ENCODE peak calls at places on chromosome 4, in four cellular contexts. One of them, this sample, is unnamed. For H3K36me3, the result is how much of the 10 kb centered on the place peaks cover.

GRCh38 chr4:156475322-156475721 is 496.3 kb downstream of the PDGFC start:
- DNase-seq in heart left ventricle: no peak
- DNase-seq in PC-3: peak
- DNase-seq in astrocyte: peak
- DNase-seq in this sample: peak

GRCh38 chr4:109560687-109561452 is 824 bp downstream of the MCUB start:
- DNase-seq in heart left ventricle: peak
- DNase-seq in PC-3: peak
- DNase-seq in astrocyte: peak
- DNase-seq in this sample: peak

GRCh38 chr4:142648378-142648777 is 197.7 kb downstream of the INPP4B start:
- DNase-seq in heart left ventricle: no peak
- DNase-seq in PC-3: no peak
- DNase-seq in astrocyte: no peak
- DNase-seq in this sample: peak

GRCh38 chr4:185276036-185276435 is 66.6 kb downstream of the SNX25 start:
- DNase-seq in heart left ventricle: no peak
- DNase-seq in PC-3: peak
- DNase-seq in astrocyte: peak
- DNase-seq in this sample: peak

GRCh38 chr4:183333983-183334382 is 11.8 kb upstream of the CLDN24 start:
- DNase-seq in heart left ventricle: no peak
- DNase-seq in PC-3: peak
- DNase-seq in astrocyte: no peak
- DNase-seq in this sample: peak

GRCh38 chr4:8503801-8504200 is 63.2 kb downstream of the TRMT44 start:
- DNase-seq in heart left ventricle: peak
- DNase-seq in PC-3: no peak
- DNase-seq in astrocyte: no peak
- DNase-seq in this sample: no peak

GRCh38 chr4:146095091-146095690 is 80.3 kb upstream of the LSM6 start:
- DNase-seq in heart left ventricle: no peak
- DNase-seq in PC-3: peak
- DNase-seq in astrocyte: peak
- DNase-seq in this sample: peak

GRCh38 chr4:186981161-186981560 is 257.5 kb upstream of the FAT1 start:
- DNase-seq in heart left ventricle: no peak
- DNase-seq in PC-3: no peak
- DNase-seq in astrocyte: peak
- DNase-seq in this sample: no peak

GRCh38 chr4:3401436-3402171 is 40.2 kb upstream of the HGFAC start:
- DNase-seq in heart left ventricle: peak
- DNase-seq in PC-3: peak
- DNase-seq in astrocyte: peak
- DNase-seq in this sample: no peak

GRCh38 chr4:58776627-58777026 is 1666.4 kb upstream of the IGFBP7 start:
- DNase-seq in heart left ventricle: no peak
- DNase-seq in PC-3: peak
- DNase-seq in astrocyte: peak
- DNase-seq in this sample: peak

GRCh38 chr4:42906906-42907774 is 14.6 kb downstream of the GRXCR1 start:
- DNase-seq in heart left ventricle: no peak
- DNase-seq in PC-3: peak
- DNase-seq in astrocyte: no peak
- DNase-seq in this sample: peak

GRCh38 chr4:53767503-53767902 is 176.2 kb upstream of the LNX1 start:
- DNase-seq in heart left ventricle: no peak
- DNase-seq in PC-3: no peak
- DNase-seq in astrocyte: peak
- DNase-seq in this sample: no peak

GRCh38 chr4:139750099-139750498 is 84.5 kb downstream of the MGST2 start:
- DNase-seq in heart left ventricle: no peak
- DNase-seq in PC-3: no peak
- DNase-seq in astrocyte: no peak
- DNase-seq in this sample: no peak

GRCh38 chr4:15498356-15498755 is 28.7 kb downstream of the CC2D2A start:
- DNase-seq in heart left ventricle: no peak
- DNase-seq in PC-3: no peak
- DNase-seq in astrocyte: no peak
- DNase-seq in this sample: no peak

GRCh38 chr4:150518559-150518958 is 63.4 kb upstream of the MAB21L2 start:
- DNase-seq in heart left ventricle: no peak
- DNase-seq in PC-3: peak
- DNase-seq in astrocyte: peak
- DNase-seq in this sample: peak

GRCh38 chr4:59729321-59729720 is 1470.8 kb upstream of the ADGRL3 start:
- DNase-seq in heart left ventricle: no peak
- DNase-seq in PC-3: no peak
- DNase-seq in astrocyte: no peak
- DNase-seq in this sample: no peak

GRCh38 chr4:175419120-175419774 is 392.8 kb downstream of the GPM6A start:
- DNase-seq in heart left ventricle: no peak
- DNase-seq in PC-3: peak
- DNase-seq in astrocyte: peak
- DNase-seq in this sample: peak

GRCh38 chr4:153112071-153112460 is 92.2 kb upstream of the TRIM2 start:
- DNase-seq in heart left ventricle: no peak
- DNase-seq in PC-3: no peak
- DNase-seq in astrocyte: no peak
- DNase-seq in this sample: no peak

GRCh38 chr4:76198411-76199237 is 15.0 kb downstream of the SCARB2 start:
- DNase-seq in heart left ventricle: no peak
- DNase-seq in PC-3: peak
- DNase-seq in astrocyte: peak
- DNase-seq in this sample: peak

GRCh38 chr4:159823743-159824142 is 720.9 kb downstream of the RAPGEF2 start:
- DNase-seq in heart left ventricle: no peak
- DNase-seq in PC-3: peak
- DNase-seq in astrocyte: peak
- DNase-seq in this sample: peak

GRCh38 chr4:76251448-76252270 is at the start of gene FAM47E:
- DNase-seq in heart left ventricle: peak
- DNase-seq in PC-3: peak
- DNase-seq in astrocyte: peak
- DNase-seq in this sample: peak

GRCh38 chr4:186643501-186644315 is 79.9 kb downstream of the FAT1 start:
- DNase-seq in heart left ventricle: no peak
- DNase-seq in PC-3: peak
- DNase-seq in astrocyte: peak
- DNase-seq in this sample: peak

GRCh38 chr4:48722509-48723446 is 57.3 kb downstream of the FRYL start:
- DNase-seq in heart left ventricle: no peak
- DNase-seq in PC-3: no peak
- DNase-seq in astrocyte: peak
- DNase-seq in this sample: no peak

GRCh38 chr4:79623125-79623905 is 215.3 kb upstream of the GK2 start:
- DNase-seq in heart left ventricle: no peak
- DNase-seq in PC-3: no peak
- DNase-seq in astrocyte: no peak
- DNase-seq in this sample: no peak

GRCh38 chr4:573122-573892 is 2.8 kb downstream of the TMEM271 start:
- DNase-seq in heart left ventricle: no peak
- DNase-seq in PC-3: no peak
- DNase-seq in astrocyte: no peak
- DNase-seq in this sample: no peak

GRCh38 chr4:173494013-173494970 is 35.7 kb downstream of the HAND2 start:
- DNase-seq in heart left ventricle: no peak
- DNase-seq in PC-3: peak
- DNase-seq in astrocyte: peak
- DNase-seq in this sample: peak

GRCh38 chr4:76704133-76704881 is 193.6 kb downstream of the SOWAHB start:
- DNase-seq in heart left ventricle: no peak
- DNase-seq in PC-3: peak
- DNase-seq in astrocyte: peak
- DNase-seq in this sample: peak

GRCh38 chr4:186844059-186844681 is 120.5 kb upstream of the FAT1 start:
- DNase-seq in heart left ventricle: no peak
- DNase-seq in PC-3: no peak
- DNase-seq in astrocyte: peak
- DNase-seq in this sample: peak

GRCh38 chr4:135770505-135770904 is 1568.9 kb upstream of the PABPC4L start:
- DNase-seq in heart left ventricle: no peak
- DNase-seq in PC-3: peak
- DNase-seq in astrocyte: no peak
- DNase-seq in this sample: peak

GRCh38 chr4:138939960-138940359 is 75.6 kb upstream of the NOCT start:
- DNase-seq in heart left ventricle: no peak
- DNase-seq in PC-3: no peak
- DNase-seq in astrocyte: no peak
- DNase-seq in this sample: no peak

DNA sequence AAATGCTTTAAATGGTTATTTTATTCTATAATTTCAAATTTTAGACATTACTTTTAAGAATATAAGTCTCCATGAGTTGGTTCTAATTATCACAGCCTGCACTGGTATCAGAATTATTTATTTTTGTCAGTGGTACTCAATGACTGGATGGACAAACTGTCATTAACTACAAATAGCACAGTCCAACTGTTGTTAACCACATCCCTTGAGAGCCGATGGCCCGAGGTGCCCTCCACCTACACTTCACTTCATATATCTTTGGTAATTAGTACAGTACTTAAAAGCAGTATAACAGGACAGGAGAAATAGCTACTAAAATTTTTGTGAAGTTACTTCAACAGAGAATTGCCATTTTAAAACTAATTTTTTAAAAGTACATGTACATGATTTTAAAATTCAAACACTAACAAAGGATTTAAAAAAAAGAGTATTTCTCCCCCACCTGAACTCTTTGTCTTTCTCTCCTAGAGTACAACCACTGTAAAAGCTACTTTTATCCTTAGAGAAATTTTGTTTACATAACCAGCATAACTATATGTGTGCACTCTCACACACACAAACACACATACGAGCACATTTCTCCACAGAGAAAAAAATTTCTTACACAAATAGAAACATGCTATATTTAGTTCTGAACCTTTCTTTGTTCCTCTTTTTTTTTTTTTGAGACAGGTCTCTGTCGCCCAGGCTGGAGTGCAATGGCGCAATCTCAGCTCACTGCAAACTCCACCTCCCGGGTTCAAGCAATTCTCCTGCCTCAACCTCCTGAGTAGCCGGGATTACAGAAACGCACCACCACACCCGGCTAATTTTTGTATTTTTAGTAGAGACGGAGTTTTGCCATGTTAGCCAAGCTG is 6.5 kb downstream of the TIFA start:
- DNase-seq in heart left ventricle: no peak
- DNase-seq in PC-3: no peak
- DNase-seq in astrocyte: no peak
- DNase-seq in this sample: no peak
- H3K36me3 ChIP-seq in heart left ventricle: under half
- H3K36me3 ChIP-seq in PC-3: under half
- H3K36me3 ChIP-seq in astrocyte: under half
- H3K36me3 ChIP-seq in this sample: under half

GRCh38 chr4:95093936-95094929 is 336.5 kb downstream of the BMPR1B start:
- DNase-seq in heart left ventricle: no peak
- DNase-seq in PC-3: peak
- DNase-seq in astrocyte: no peak
- DNase-seq in this sample: no peak
- H3K4me3 ChIP-seq in heart left ventricle: no peak
- H3K4me3 ChIP-seq in PC-3: peak
- H3K4me3 ChIP-seq in astrocyte: no peak
- H3K4me3 ChIP-seq in this sample: no peak

GRCh38 chr4:56448301-56448700 is 12.2 kb downstream of the PAICS start:
- DNase-seq in heart left ventricle: no peak
- DNase-seq in PC-3: no peak
- DNase-seq in astrocyte: no peak
- DNase-seq in this sample: no peak

GRCh38 chr4:56440983-56441382 is 4.9 kb downstream of the PAICS start:
- DNase-seq in heart left ventricle: no peak
- DNase-seq in PC-3: no peak
- DNase-seq in astrocyte: no peak
- DNase-seq in this sample: no peak

GRCh38 chr4:56444719-56445118 is 8.7 kb downstream of the PAICS start:
- DNase-seq in heart left ventricle: no peak
- DNase-seq in PC-3: no peak
- DNase-seq in astrocyte: no peak
- DNase-seq in this sample: no peak

GRCh38 chr4:56450342-56450741 is 14.3 kb downstream of the PAICS start:
- DNase-seq in heart left ventricle: no peak
- DNase-seq in PC-3: no peak
- DNase-seq in astrocyte: no peak
- DNase-seq in this sample: no peak

DNA sequence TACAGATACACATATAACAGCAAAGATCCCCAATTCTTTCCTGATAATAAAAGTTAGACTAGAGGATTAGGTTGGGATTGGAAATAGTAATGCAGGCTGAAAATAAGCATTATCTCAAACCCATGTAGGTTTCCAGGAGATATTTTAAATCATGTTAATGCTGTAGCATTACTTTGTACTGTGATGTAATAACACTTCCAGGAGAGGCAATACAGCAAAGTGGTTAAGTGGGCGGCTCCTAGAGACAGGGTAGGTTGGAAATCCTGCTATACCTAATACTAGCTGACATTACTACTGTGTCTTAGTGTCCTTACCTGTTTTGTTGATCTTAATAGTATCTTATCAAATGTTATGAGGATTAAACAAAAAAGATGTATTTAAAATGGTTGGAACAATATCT is 9.6 kb downstream of the PAICS start:
- DNase-seq in heart left ventricle: no peak
- DNase-seq in PC-3: no peak
- DNase-seq in astrocyte: no peak
- DNase-seq in this sample: no peak
- TF ChIP-seq CTCF in heart left ventricle: no peak
- TF ChIP-seq CTCF in PC-3: no peak
- TF ChIP-seq CTCF in astrocyte: no peak
- TF ChIP-seq CTCF in this sample: no peak

GRCh38 chr4:94256144-94256783 is 48.6 kb downstream of the SMARCAD1 start:
- DNase-seq in heart left ventricle: no peak
- DNase-seq in PC-3: no peak
- DNase-seq in astrocyte: no peak
- DNase-seq in this sample: no peak
- H3K36me3 ChIP-seq in heart left ventricle: under half
- H3K36me3 ChIP-seq in PC-3: under half
- H3K36me3 ChIP-seq in astrocyte: under half
- H3K36me3 ChIP-seq in this sample: under half

GRCh38 chr4:108159845-108160244 is 8.9 kb downstream of the LEF1 start:
- DNase-seq in heart left ventricle: no peak
- DNase-seq in PC-3: no peak
- DNase-seq in astrocyte: no peak
- DNase-seq in this sample: no peak
- H3K4me3 ChIP-seq in heart left ventricle: no peak
- H3K4me3 ChIP-seq in PC-3: no peak
- H3K4me3 ChIP-seq in astrocyte: no peak
- H3K4me3 ChIP-seq in this sample: no peak

DNA sequence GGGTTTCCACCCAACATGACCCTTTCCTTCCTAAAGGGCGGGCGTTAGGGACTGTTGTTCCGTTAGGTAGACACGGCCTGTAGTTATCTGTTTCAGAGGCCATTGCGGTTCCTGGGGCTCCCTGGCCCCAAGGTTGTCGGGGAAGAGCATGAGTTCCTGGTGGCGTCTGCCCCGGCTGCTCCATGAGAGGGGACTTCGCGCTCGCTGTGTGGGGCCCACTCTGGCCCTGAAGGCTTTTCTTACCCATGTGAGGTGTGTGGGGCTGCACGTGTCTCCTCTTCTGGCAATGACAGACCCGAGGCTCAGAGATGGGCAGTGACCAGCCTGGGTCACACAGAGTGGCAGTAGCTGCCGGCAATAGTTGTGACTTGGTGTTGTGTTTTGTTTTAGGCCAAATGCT is 9.1 kb downstream of the TADA2B start:
- DNase-seq in heart left ventricle: no peak
- DNase-seq in PC-3: no peak
- DNase-seq in astrocyte: no peak
- DNase-seq in this sample: no peak
- TF ChIP-seq CTCF in heart left ventricle: no peak
- TF ChIP-seq CTCF in PC-3: no peak
- TF ChIP-seq CTCF in astrocyte: no peak
- TF ChIP-seq CTCF in this sample: no peak